ENCODE peak calls at places on chromosomes 2 and 18, in seven cellular contexts. L is CD8-positive, alpha-beta memory T cell; P is HCT116; E is PC-9; N is uterus; Q is CD8-positive, alpha-beta T cell; S is colonic mucosa. C is an unnamed sample.

GRCh38 chr2:176270100-176270750 is 983 bp downstream of the MTX2 start:
- DNase-seq in L (no peak), P (no peak), E (no peak), N (no peak), Q (no peak), S (peak; percentile 23), C (no peak)

GRCh38 chr2:213104089-213104902 is 47.1 kb downstream of the IKZF2 start:
- DNase-seq in L (peak; percentile 43), P (no peak), E (peak; percentile 12), N (no peak), Q (no peak), S (no peak), C (no peak)

GRCh38 chr2:21772624-21773023 is 648.9 kb downstream of the TDRD15 start:
- DNase-seq in L (no peak), P (no peak), E (no peak), N (no peak), Q (no peak), S (no peak), C (no peak)

GRCh38 chr2:52128081-52128480 is 1096.1 kb upstream of the NRXN1 start:
- DNase-seq in L (no peak), P (no peak), E (no peak), N (no peak), Q (no peak), S (no peak), C (no peak)

GRCh38 chr2:238294046-238294392 is 5.6 kb upstream of the PER2 start:
- DNase-seq in L (no peak), P (no peak), E (no peak), N (no peak), Q (no peak), S (no peak), C (peak; percentile 61)

GRCh38 chr18:74006160-74006559 is 141.5 kb downstream of the FBXO15 start:
- DNase-seq in L (no peak), P (no peak), E (no peak), N (no peak), Q (no peak), S (no peak), C (no peak)

GRCh38 chr2:122886479-122887130 is 1131.2 kb downstream of the TSN start:
- DNase-seq in L (no peak), P (no peak), E (no peak), N (no peak), Q (no peak), S (no peak), C (no peak)

GRCh38 chr2:11155326-11156059 is at the start of gene SLC66A3:
- DNase-seq in L (peak; percentile 85), P (peak; percentile 59), E (no peak), N (no peak), Q (no peak), S (peak; percentile 34), C (no peak)

GRCh38 chr18:35121531-35121930 is 80.3 kb downstream of the MAPRE2 start:
- DNase-seq in L (no peak), P (no peak), E (no peak), N (no peak), Q (no peak), S (no peak), C (no peak)

GRCh38 chr2:239935789-239936758 is 89.1 kb downstream of the NDUFA10 start:
- DNase-seq in L (no peak), P (no peak), E (no peak), N (peak; percentile 7), Q (no peak), S (no peak), C (peak; percentile 55)

GRCh38 chr18:63141777-63142176 is 177.8 kb downstream of the BCL2 start:
- DNase-seq in L (no peak), P (no peak), E (no peak), N (no peak), Q (no peak), S (no peak), C (no peak)

GRCh38 chr2:168210898-168211570 is 36.4 kb downstream of the STK39 start:
- DNase-seq in L (no peak), P (peak; percentile 94), E (peak; percentile 23), N (no peak), Q (no peak), S (no peak), C (no peak)
- H3K9me3 ChIP-seq in L (no peaks in the 10 kb centered on the region), P (no peaks in the 10 kb centered on the region), E (no peaks in the 10 kb centered on the region), N (no peaks in the 10 kb centered on the region), Q (no peaks in the 10 kb centered on the region), S (no peaks in the 10 kb centered on the region), C (no peaks in the 10 kb centered on the region)

DNA sequence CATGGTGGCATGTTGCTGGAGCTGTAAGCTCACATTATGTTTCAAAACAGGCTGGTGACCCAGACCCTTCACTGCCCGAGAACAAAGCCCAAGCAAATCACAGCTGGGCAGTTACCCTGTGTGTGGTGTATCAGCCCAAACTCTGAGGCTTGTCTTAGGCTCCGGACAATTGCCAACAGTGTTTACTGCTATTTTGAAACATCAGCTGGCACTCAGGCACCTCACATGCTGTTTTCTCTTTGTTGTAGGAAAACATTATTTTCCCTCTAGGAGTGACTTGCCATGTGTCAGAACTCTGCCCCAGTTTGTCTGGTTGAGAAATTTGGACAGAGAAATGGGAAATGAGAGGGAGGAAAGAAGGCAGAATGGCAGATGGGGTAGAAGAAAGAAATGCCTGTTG is 237.6 kb upstream of the APCDD1 start:
- DNase-seq in L (no peak), P (no peak), E (no peak), N (no peak), Q (no peak), S (no peak), C (no peak)
- H3K9me3 ChIP-seq in L (no peaks in the 10 kb centered on the region), P (no peaks in the 10 kb centered on the region), E (no peaks in the 10 kb centered on the region), N (no peaks in the 10 kb centered on the region), Q (no peaks in the 10 kb centered on the region), S (no peaks in the 10 kb centered on the region), C (peaks cover 6% of the 10 kb centered on the region)

GRCh38 chr2:215633360-215633759 is 197.5 kb upstream of the FN1 start:
- DNase-seq in L (no peak), P (no peak), E (no peak), N (no peak), Q (no peak), S (no peak), C (no peak)
- H3K9me3 ChIP-seq in L (no peaks in the 10 kb centered on the region), P (no peaks in the 10 kb centered on the region), E (peaks cover 30% of the 10 kb centered on the region), N (no peaks in the 10 kb centered on the region), Q (no peaks in the 10 kb centered on the region), S (no peaks in the 10 kb centered on the region), C (no peaks in the 10 kb centered on the region)

DNA sequence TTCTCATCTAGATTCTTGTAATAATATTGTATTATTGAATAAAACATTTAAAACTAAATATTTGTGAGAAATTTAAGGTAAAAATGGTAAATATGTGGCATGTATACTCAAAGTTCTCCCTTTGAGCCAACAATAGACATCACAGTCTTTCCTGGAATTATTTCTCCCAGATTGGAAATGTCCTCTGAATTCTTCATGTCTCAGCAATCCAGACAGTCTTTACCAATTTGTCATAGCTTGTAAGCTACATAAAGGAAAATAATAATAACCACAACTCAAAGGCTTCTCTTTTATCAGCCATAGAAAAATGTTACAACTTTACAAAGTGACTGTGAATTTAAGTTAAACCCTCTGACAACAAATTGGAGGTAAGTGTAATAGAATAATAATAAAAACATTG is 784.9 kb downstream of the EPHA4 start:
- DNase-seq in L (no peak), P (no peak), E (no peak), N (no peak), Q (no peak), S (no peak), C (no peak)
- H3K9me3 ChIP-seq in L (no peaks in the 10 kb centered on the region), P (no peaks in the 10 kb centered on the region), E (no peaks in the 10 kb centered on the region), N (no peaks in the 10 kb centered on the region), Q (no peaks in the 10 kb centered on the region), S (no peaks in the 10 kb centered on the region), C (peaks cover 3% of the 10 kb centered on the region)

GRCh38 chr2:222297600-222297935 is 1.2 kb downstream of the PAX3 start:
- DNase-seq in L (no peak), P (no peak), E (no peak), N (no peak), Q (no peak), S (no peak), C (no peak)
- H3K9me3 ChIP-seq in L (no peaks in the 10 kb centered on the region), P (no peaks in the 10 kb centered on the region), E (no peaks in the 10 kb centered on the region), N (no peaks in the 10 kb centered on the region), Q (no peaks in the 10 kb centered on the region), S (no peaks in the 10 kb centered on the region), C (peaks cover 2% of the 10 kb centered on the region)

GRCh38 chr18:56085561-56085960 is 497.6 kb upstream of the TCF4 start:
- DNase-seq in L (no peak), P (no peak), E (no peak), N (peak; percentile 55), Q (no peak), S (no peak), C (no peak)
- H3K9me3 ChIP-seq in L (no peaks in the 10 kb centered on the region), P (peaks cover 20% of the 10 kb centered on the region), E (no peaks in the 10 kb centered on the region), N (no peaks in the 10 kb centered on the region), Q (no peaks in the 10 kb centered on the region), S (no peaks in the 10 kb centered on the region), C (no peaks in the 10 kb centered on the region)

GRCh38 chr2:228705331-228705730 is 523.8 kb upstream of the SPHKAP start:
- DNase-seq in L (no peak), P (no peak), E (no peak), N (no peak), Q (no peak), S (no peak), C (no peak)
- H3K9me3 ChIP-seq in L (no peaks in the 10 kb centered on the region), P (no peaks in the 10 kb centered on the region), E (no peaks in the 10 kb centered on the region), N (no peaks in the 10 kb centered on the region), Q (no peaks in the 10 kb centered on the region), S (no peaks in the 10 kb centered on the region), C (no peaks in the 10 kb centered on the region)

GRCh38 chr2:14925471-14925870 is 293.0 kb downstream of the LRATD1 start:
- DNase-seq in L (no peak), P (no peak), E (no peak), N (no peak), Q (no peak), S (no peak), C (no peak)
- H3K9me3 ChIP-seq in L (no peaks in the 10 kb centered on the region), P (no peaks in the 10 kb centered on the region), E (no peaks in the 10 kb centered on the region), N (no peaks in the 10 kb centered on the region), Q (no peaks in the 10 kb centered on the region), S (no peaks in the 10 kb centered on the region), C (no peaks in the 10 kb centered on the region)